ENCODE peak calls at places on chromosome 5, in nine cellular contexts. W, U, O, G, T, Q, C, Z and K are unnamed samples.

GRCh38 chr5:124876564-124876963 is 130.1 kb upstream of the ZNF608 start:
- DNase-seq in Q (no peak), Z (no peak), O (no peak), T (no peak), C (no peak), U (no peak), W (no peak), G (no peak), K (no peak)

GRCh38 chr5:134555223-134555790 is 29.8 kb downstream of the JADE2 start:
- DNase-seq in T (no peak), C (no peak), Z (no peak), Q (peak; percentile 70), U (no peak), O (no peak), W (no peak), G (no peak), K (no peak)

GRCh38 chr5:52690236-52690685 is 97.5 kb upstream of the ITGA1 start:
- DNase-seq in T (no peak), G (no peak), C (no peak), W (no peak), O (peak; percentile 73), U (no peak), Q (no peak), Z (no peak), K (no peak)

GRCh38 chr5:154179846-154180710 is 10.5 kb upstream of the GALNT10 start:
- DNase-seq in T (peak; percentile 60), Q (no peak), G (no peak), Z (peak; percentile 63), C (peak; percentile 60), U (no peak), W (no peak), O (peak; percentile 69), K (peak; percentile 74)

GRCh38 chr5:149129181-149129580 is 12.1 kb upstream of the ABLIM3 start:
- DNase-seq in Z (no peak), W (no peak), C (peak; percentile 69), T (no peak), Q (no peak), G (no peak), O (peak; percentile 69), U (no peak), K (peak; percentile 42)

GRCh38 chr5:1026700-1027621 is 18.4 kb downstream of the NKD2 start:
- DNase-seq in C (no peak), G (no peak), O (no peak), T (no peak), Z (no peak), U (no peak), W (no peak), Q (no peak), K (no peak)

GRCh38 chr5:108623826-108624225 is 123.9 kb upstream of the FER start:
- DNase-seq in U (no peak), Q (no peak), C (no peak), Z (no peak), W (no peak), G (no peak), O (no peak), T (no peak), K (no peak)

GRCh38 chr5:15702102-15702501 is 202.1 kb downstream of the FBXL7 start:
- DNase-seq in Z (no peak), G (no peak), Q (no peak), O (peak; percentile 68), T (no peak), W (no peak), U (no peak), C (peak; percentile 8), K (peak; percentile 74)

GRCh38 chr5:124555179-124555578 is 191.3 kb downstream of the ZNF608 start:
- DNase-seq in Q (no peak), Z (no peak), U (no peak), W (no peak), C (no peak), G (no peak), T (no peak), O (no peak), K (no peak)

GRCh38 chr5:97832645-97833296 is 649.7 kb upstream of the RIOK2 start:
- DNase-seq in C (no peak), W (no peak), Q (no peak), G (no peak), U (no peak), O (no peak), T (no peak), Z (no peak), K (no peak)

GRCh38 chr5:162685302-162685701 is 617.7 kb downstream of the GABRG2 start:
- DNase-seq in Z (no peak), U (no peak), Q (no peak), G (no peak), W (no peak), T (no peak), C (no peak), O (no peak), K (no peak)

GRCh38 chr5:72363146-72363802 is 43.1 kb downstream of the PTCD2 start:
- DNase-seq in W (no peak), O (peak; percentile 84), G (no peak), T (no peak), U (peak; percentile 77), Z (no peak), Q (no peak), C (peak; percentile 71), K (peak; percentile 89)

GRCh38 chr5:122896598-122897282 is 51.3 kb downstream of the SNX24 start:
- DNase-seq in G (no peak), Q (no peak), O (peak; percentile 43), C (peak; percentile 25), U (no peak), Z (no peak), T (no peak), W (no peak), K (peak; percentile 87)

GRCh38 chr5:71482132-71482531 is 26.7 kb downstream of the BDP1 start:
- DNase-seq in W (no peak), O (peak; percentile 68), G (no peak), Q (no peak), U (no peak), C (peak; percentile 12), Z (peak; percentile 41), T (no peak), K (peak; percentile 56)

GRCh38 chr5:27472000-27472763 is 433.8 kb upstream of the CDH9 start:
- DNase-seq in W (no peak), Q (no peak), O (peak; percentile 69), Z (no peak), G (peak; percentile 61), T (no peak), U (no peak), C (peak; percentile 28), K (peak; percentile 9)

GRCh38 chr5:38622723-38623129 is 66.3 kb upstream of the LIFR start:
- DNase-seq in Q (no peak), W (no peak), G (no peak), C (no peak), U (no peak), O (no peak), T (no peak), Z (no peak), K (no peak)

GRCh38 chr5:179113945-179114641 is 53.9 kb downstream of the ZNF354C start:
- DNase-seq in W (no peak), U (no peak), G (no peak), C (no peak), T (no peak), O (no peak), Q (no peak), Z (no peak), K (no peak)

GRCh38 chr5:109876941-109877669 is 187.4 kb downstream of the MAN2A1 start:
- DNase-seq in W (no peak), U (no peak), Q (no peak), C (peak; percentile 25), Z (no peak), O (peak; percentile 31), T (no peak), G (no peak), K (peak; percentile 26)

GRCh38 chr5:91499943-91500531 is 116.9 kb upstream of the ARRDC3 start:
- DNase-seq in Z (peak; percentile 55), T (peak; percentile 30), U (no peak), G (no peak), C (peak; percentile 43), Q (no peak), W (no peak), O (peak; percentile 53), K (peak; percentile 39)

GRCh38 chr5:73617510-73618279 is 8.3 kb upstream of the ARHGEF28 start:
- DNase-seq in C (peak; percentile 44), Z (no peak), U (no peak), O (peak; percentile 72), T (no peak), W (no peak), G (no peak), Q (no peak), K (no peak)

GRCh38 chr5:115559524-115559923 is 14.9 kb upstream of the FEM1C start:
- DNase-seq in T (no peak), U (no peak), Z (no peak), C (peak; percentile 78), G (no peak), O (peak; percentile 85), W (no peak), Q (no peak), K (peak; percentile 72)

GRCh38 chr5:40396312-40396711 is 283.4 kb upstream of the PTGER4 start:
- DNase-seq in W (no peak), Z (no peak), Q (no peak), U (no peak), C (no peak), G (no peak), T (no peak), O (no peak), K (no peak)

GRCh38 chr5:175590471-175590881 is 67.4 kb upstream of the HRH2 start:
- DNase-seq in T (no peak), U (peak; percentile 49), Z (no peak), C (peak; percentile 55), G (no peak), O (peak; percentile 84), W (no peak), Q (no peak), K (peak; percentile 3)

GRCh38 chr5:154446183-154447073 is 631 bp downstream of the SAP30L start:
- DNase-seq in Z (peak; percentile 32), G (peak; percentile 39), Q (peak; percentile 76), O (peak; percentile 74), W (peak; percentile 7), T (peak; percentile 36), U (no peak), C (peak; percentile 69), K (peak; percentile 77)

GRCh38 chr5:107121793-107122519 is 548.8 kb downstream of the EFNA5 start:
- DNase-seq in T (no peak), Z (no peak), Q (no peak), U (no peak), G (no peak), W (no peak), C (no peak), O (no peak), K (no peak)

GRCh38 chr5:6583049-6583880 is 49.6 kb downstream of the NSUN2 start:
- DNase-seq in G (peak; percentile 45), T (peak; percentile 57), C (no peak), U (no peak), Q (no peak), O (peak; percentile 33), W (no peak), Z (peak; percentile 74), K (peak; percentile 8)

GRCh38 chr5:141960449-141961323 is 2.7 kb upstream of the PCDH12 start:
- DNase-seq in Z (peak; percentile 66), G (peak; percentile 80), C (peak; percentile 72), U (no peak), Q (peak; percentile 95), O (peak; percentile 88), W (peak; percentile 67), T (peak; percentile 87), K (peak; percentile 59)

GRCh38 chr5:102946971-102947370 is 173.0 kb downstream of the GIN1 start:
- DNase-seq in Z (no peak), T (no peak), C (no peak), W (no peak), Q (no peak), U (no peak), O (no peak), G (no peak), K (no peak)

GRCh38 chr5:168765220-168766037 is 186.3 kb upstream of the PANK3 start:
- DNase-seq in C (no peak), G (no peak), W (no peak), Z (no peak), O (peak; percentile 24), Q (no peak), U (no peak), T (no peak), K (no peak)

GRCh38 chr5:113255105-113255504 is 179.7 kb downstream of the TSSK1B start:
- DNase-seq in C (no peak), Z (no peak), T (no peak), G (no peak), U (no peak), W (no peak), Q (no peak), O (no peak), K (peak; percentile 34)

GRCh38 chr5:74075496-74075895 is 449.5 kb downstream of the ARHGEF28 start:
- DNase-seq in Z (peak; percentile 21), T (no peak), U (no peak), G (no peak), O (no peak), W (no peak), Q (no peak), C (no peak), K (no peak)